ENCODE peak calls at places on chromosome 18, in four cellular contexts. S is neural crest cell, K is cardiac fibroblast, Z is lower lobe of right lung. F is an unnamed sample.

GRCh38 chr18:55869965-55870585 is 282.1 kb upstream of the TCF4 start:
- DNase-seq in K (peak), Z (no peak), S (no peak), F (no peak)

GRCh38 chr18:66334534-66334933 is 269.4 kb downstream of the CDH19 start:
- DNase-seq in Z (no peak), K (no peak), S (no peak), F (no peak)

GRCh38 chr18:58639751-58640427 is 11.0 kb upstream of the ALPK2 start:
- DNase-seq in S (no peak), Z (no peak), K (peak), F (no peak)

GRCh38 chr18:60331890-60332289 is 40.7 kb downstream of the MC4R start:
- DNase-seq in K (no peak), Z (no peak), S (no peak), F (no peak)

GRCh38 chr18:46574000-46574739 is 82.8 kb downstream of the LOXHD1 start:
- DNase-seq in S (no peak), Z (no peak), K (no peak), F (no peak)

GRCh38 chr18:43465483-43465882 is 188.2 kb upstream of the SYT4 start:
- DNase-seq in S (no peak), K (no peak), Z (no peak), F (no peak)

GRCh38 chr18:51234117-51235010 is 36.9 kb upstream of the MEX3C start:
- DNase-seq in S (no peak), Z (no peak), K (peak), F (no peak)

GRCh38 chr18:75207298-75208054 is 1.5 kb downstream of the PTGR3 start:
- DNase-seq in S (no peak), Z (no peak), K (peak), F (no peak)

GRCh38 chr18:55111271-55111670 is 152.0 kb upstream of the CCDC68 start:
- DNase-seq in S (no peak), Z (no peak), K (no peak), F (no peak)

GRCh38 chr18:55213586-55213985 is 254.3 kb upstream of the CCDC68 start:
- DNase-seq in K (no peak), S (no peak), Z (no peak), F (no peak)

GRCh38 chr18:12315911-12316310 is 7.9 kb downstream of the TUBB6 start:
- DNase-seq in Z (no peak), S (no peak), K (no peak), F (no peak)

GRCh38 chr18:69580107-69580506 is 179.4 kb downstream of the DOK6 start:
- DNase-seq in S (no peak), Z (no peak), K (peak), F (no peak)

GRCh38 chr18:54209471-54210180 is 14.8 kb downstream of the MBD2 start:
- DNase-seq in K (peak), Z (no peak), S (no peak), F (no peak)

GRCh38 chr18:13474336-13474735 is 252.0 kb downstream of the FAM210A start:
- DNase-seq in Z (no peak), S (no peak), K (no peak), F (no peak)

GRCh38 chr18:5476961-5477800 is 66.6 kb downstream of the EPB41L3 start:
- DNase-seq in K (peak), S (no peak), Z (no peak), F (no peak)

GRCh38 chr18:55407774-55408535 is 180.0 kb downstream of the TCF4 start:
- DNase-seq in Z (no peak), K (no peak), S (no peak), F (no peak)

GRCh38 chr18:77062518-77063003 is 70.0 kb downstream of the MBP start:
- DNase-seq in K (peak), S (no peak), Z (no peak), F (no peak)

GRCh38 chr18:55861266-55861665 is 273.3 kb upstream of the TCF4 start:
- DNase-seq in Z (no peak), S (no peak), K (peak), F (no peak)

GRCh38 chr18:9092665-9093064 is 9.8 kb upstream of the NDUFV2 start:
- DNase-seq in S (no peak), Z (no peak), K (peak), F (no peak)

GRCh38 chr18:79121746-79122474 is 52.7 kb downstream of the ATP9B start:
- DNase-seq in Z (no peak), S (no peak), K (peak), F (no peak)

GRCh38 chr18:73636355-73636754 is 511.3 kb downstream of the FBXO15 start:
- DNase-seq in Z (no peak), K (peak), S (no peak), F (no peak)

GRCh38 chr18:29004921-29005320 is 828.0 kb upstream of the CDH2 start:
- DNase-seq in Z (no peak), S (no peak), K (no peak), F (no peak)

GRCh38 chr18:46281185-46282176 is 177.3 kb downstream of the HAUS1 start:
- DNase-seq in S (peak), Z (peak), K (peak), F (peak)

GRCh38 chr18:26383454-26384270 is 157.4 kb downstream of the TAF4B start:
- DNase-seq in K (peak), S (no peak), Z (no peak), F (no peak)

GRCh38 chr18:59715966-59716369 is 18.7 kb upstream of the CCBE1 start:
- DNase-seq in K (peak), Z (no peak), S (no peak), F (no peak)

GRCh38 chr18:8787764-8788163 is 82.4 kb downstream of the MTCL1 start:
- DNase-seq in K (no peak), S (no peak), Z (no peak), F (no peak)

GRCh38 chr18:59659486-59660187 is 37.6 kb downstream of the CCBE1 start:
- DNase-seq in K (peak), S (no peak), Z (no peak), F (no peak)

GRCh38 chr18:44816449-44816848 is 135.8 kb downstream of the SETBP1 start:
- DNase-seq in S (no peak), Z (no peak), K (no peak), F (no peak)

GRCh38 chr18:65458871-65459270 is 291.9 kb upstream of the CDH7 start:
- DNase-seq in Z (no peak), S (no peak), K (no peak), F (no peak)

GRCh38 chr18:50287028-50287440 is 458 bp downstream of the CXXC1 start:
- DNase-seq in Z (no peak), K (no peak), S (no peak), F (no peak)

GRCh38 chr18:79933765-79934164 is 17.7 kb downstream of the SLC66A2 start:
- DNase-seq in K (peak), S (no peak), Z (peak), F (no peak)

GRCh38 chr18:49459404-49460171 is 857 bp downstream of the DYM start:
- DNase-seq in K (peak), Z (no peak), S (no peak), F (no peak)

GRCh38 chr18:47755102-47755456 is 175.4 kb downstream of the SMAD2 start:
- DNase-seq in S (no peak), Z (no peak), K (no peak), F (no peak)

GRCh38 chr18:47752796-47753645 is 177.4 kb downstream of the SMAD2 start:
- DNase-seq in S (no peak), K (no peak), Z (no peak), F (no peak)

GRCh38 chr18:47758000-47758399 is 172.5 kb downstream of the SMAD2 start:
- DNase-seq in Z (no peak), K (peak), S (no peak), F (no peak)

GRCh38 chr18:47756364-47757016 is 174.0 kb downstream of the SMAD2 start:
- DNase-seq in K (peak), Z (peak), S (peak), F (peak)

GRCh38 chr18:47754311-47755101 is 176.0 kb downstream of the SMAD2 start:
- DNase-seq in K (peak), Z (no peak), S (peak), F (peak)
- TF ChIP-seq CTCF in K (peak), Z (peak), S (peak), F (peak)

GRCh38 chr18:10490401-10491289 is 35.2 kb upstream of the NAPG start:
- DNase-seq in S (no peak), Z (no peak), K (no peak), F (no peak)
- TF ChIP-seq CTCF in S (peak), Z (peak), K (no peak), F (peak)

DNA sequence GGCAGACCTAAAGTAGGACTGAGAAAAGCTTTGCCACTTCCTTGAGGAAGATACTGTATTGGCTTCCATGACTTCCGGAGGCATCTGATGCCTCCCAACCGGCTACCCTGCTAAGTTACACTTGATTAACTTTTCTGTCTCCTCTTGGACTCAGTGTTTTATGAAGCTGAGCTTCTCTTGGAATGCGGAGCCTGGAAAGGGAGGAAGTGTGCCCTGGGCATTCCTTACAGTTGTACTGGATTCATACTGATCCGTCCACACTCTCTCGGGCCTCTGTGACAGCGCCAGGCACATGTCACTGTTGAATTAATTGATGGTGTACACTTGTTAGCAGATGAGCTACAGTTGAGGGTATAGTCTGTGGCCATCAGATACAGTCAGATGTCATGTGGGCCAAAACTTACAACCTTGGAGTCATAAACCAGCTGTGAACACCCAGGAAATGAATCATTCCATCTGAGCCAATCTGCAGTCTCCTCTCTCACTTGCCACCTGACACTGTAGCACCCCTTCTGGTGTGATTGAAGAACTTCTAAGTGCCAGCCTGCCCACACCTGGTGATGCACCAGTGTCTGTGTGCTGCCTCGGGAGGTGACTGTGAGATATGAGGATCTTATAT is 122.5 kb downstream of the FHOD3 start:
- DNase-seq in Z (no peak), K (peak), S (no peak), F (no peak)
- TF ChIP-seq CTCF in Z (no peak), K (peak), S (no peak), F (no peak)

GRCh38 chr18:10403675-10404074 is 50.8 kb upstream of the APCDD1 start:
- DNase-seq in S (peak), Z (no peak), K (no peak), F (no peak)

GRCh38 chr18:10402876-10403559 is 51.4 kb upstream of the APCDD1 start:
- DNase-seq in Z (no peak), K (no peak), S (no peak), F (no peak)

GRCh38 chr18:10401489-10401888 is 52.9 kb upstream of the APCDD1 start:
- DNase-seq in K (no peak), S (no peak), Z (no peak), F (no peak)

GRCh38 chr18:10400534-10400933 is 53.9 kb upstream of the APCDD1 start:
- DNase-seq in Z (no peak), K (no peak), S (no peak), F (no peak)

GRCh38 chr18:10401930-10402329 is 52.5 kb upstream of the APCDD1 start:
- DNase-seq in S (no peak), K (no peak), Z (no peak), F (no peak)
- TF ChIP-seq CTCF in S (no peak), K (no peak), Z (no peak), F (no peak)

DNA sequence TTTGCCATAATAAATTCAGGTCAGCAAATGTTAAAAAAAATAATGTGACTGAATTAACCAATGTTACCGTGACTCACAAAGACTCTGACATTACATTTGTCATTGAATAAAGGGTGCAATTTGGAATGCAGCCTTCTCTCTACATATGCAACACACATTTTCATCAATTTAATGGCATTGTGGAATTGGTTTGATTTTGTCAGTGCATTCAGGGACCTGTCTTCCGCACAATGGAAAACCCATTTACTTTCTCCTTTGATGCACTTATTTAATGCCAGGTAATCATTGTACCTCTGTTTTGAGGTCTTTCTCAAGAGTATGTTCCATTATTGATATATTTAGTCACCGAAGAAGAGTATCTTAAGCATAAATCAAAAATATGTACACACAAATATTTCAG is 1099.3 kb downstream of the SOCS6 start:
- DNase-seq in K (no peak), Z (no peak), S (no peak), F (no peak)
- TF ChIP-seq CTCF in K (no peak), Z (no peak), S (no peak), F (no peak)

DNA sequence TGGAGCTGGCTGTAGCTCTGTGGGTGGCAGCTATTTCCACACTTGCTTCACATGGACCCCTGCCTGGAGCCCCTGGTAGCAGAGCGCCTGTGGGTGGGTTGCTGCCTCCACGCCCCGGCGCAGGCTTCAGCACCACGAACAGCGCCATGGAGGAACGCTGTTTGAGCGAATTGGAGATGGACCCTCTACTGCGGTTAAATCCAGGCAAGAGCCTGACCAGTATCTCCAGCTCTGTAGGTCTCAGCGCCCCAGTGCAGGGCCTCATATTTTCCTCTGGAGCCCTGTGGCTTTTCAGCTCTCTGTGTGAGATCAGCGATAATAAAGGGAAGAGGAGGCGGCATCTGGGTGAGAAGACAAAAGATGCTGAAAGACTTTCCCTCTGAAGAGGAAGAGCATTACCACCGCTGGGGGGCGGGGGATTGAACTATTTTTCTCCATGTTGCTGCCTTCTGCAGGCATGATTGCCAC is 12.0 kb downstream of the ONECUT2 start:
- DNase-seq in Z (no peak), K (peak), S (peak), F (peak)
- TF ChIP-seq CTCF in Z (no peak), K (no peak), S (peak), F (peak)

DNA sequence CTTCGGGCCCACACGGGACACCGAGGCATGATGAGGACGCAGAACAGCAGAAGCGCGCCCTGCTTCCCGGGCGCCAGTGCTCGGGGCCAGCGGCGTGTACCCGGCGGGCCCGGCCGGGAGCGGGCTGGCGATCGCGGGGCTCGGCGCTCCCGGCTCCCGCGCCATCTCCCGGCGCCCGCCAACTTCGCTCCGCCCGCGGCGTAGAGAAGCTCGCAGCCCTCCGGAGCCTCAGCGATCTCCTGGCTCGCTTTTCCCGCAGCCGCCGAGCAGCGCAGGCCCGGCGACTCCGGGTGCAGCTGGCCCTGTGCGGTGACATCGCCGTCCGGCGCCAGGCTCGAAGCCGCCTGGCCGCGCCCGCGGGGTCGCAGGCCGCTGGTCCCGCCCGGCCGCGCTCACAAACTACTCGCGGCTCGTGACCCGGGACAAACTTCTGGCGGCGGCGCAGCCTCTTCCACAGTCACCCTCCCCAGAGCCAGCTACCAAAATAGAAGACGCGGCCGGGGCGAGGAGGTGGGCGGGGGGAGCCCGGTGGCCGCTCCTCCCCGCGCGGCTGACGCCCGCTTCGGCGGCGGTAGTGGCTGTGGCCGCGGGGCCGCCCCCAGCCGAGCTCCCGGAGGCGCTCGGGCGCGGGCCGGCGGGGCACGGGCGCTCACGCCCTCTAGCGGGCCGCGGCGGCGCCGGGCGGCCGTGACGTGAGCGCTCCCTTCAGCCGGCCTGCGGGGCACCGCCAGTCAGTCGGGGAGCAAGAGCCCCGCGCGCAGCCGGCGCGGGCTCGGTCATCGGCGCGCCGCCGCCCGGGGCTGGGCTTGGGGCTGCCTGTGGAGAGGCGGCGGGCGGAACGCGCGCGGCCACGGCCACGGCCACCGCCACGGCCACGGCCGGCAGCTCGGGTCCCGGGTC is at the start of gene PTPRM:
- DNase-seq in K (peak), Z (peak), S (peak), F (peak)
- TF ChIP-seq CTCF in K (no peak), Z (no peak), S (peak), F (peak)

GRCh38 chr18:25353080-25353479 is 1.1 kb upstream of the ZNF521 start:
- DNase-seq in Z (no peak), K (no peak), S (no peak), F (no peak)

GRCh38 chr18:25351280-25351772 is 640 bp downstream of the ZNF521 start:
- DNase-seq in S (no peak), K (no peak), Z (no peak), F (no peak)

GRCh38 chr18:25350561-25351201 is 1.3 kb downstream of the ZNF521 start:
- DNase-seq in Z (peak), K (peak), S (peak), F (peak)

GRCh38 chr18:25351773-25352628 is at the start of gene ZNF521:
- DNase-seq in K (peak), Z (peak), S (peak), F (peak)

DNA sequence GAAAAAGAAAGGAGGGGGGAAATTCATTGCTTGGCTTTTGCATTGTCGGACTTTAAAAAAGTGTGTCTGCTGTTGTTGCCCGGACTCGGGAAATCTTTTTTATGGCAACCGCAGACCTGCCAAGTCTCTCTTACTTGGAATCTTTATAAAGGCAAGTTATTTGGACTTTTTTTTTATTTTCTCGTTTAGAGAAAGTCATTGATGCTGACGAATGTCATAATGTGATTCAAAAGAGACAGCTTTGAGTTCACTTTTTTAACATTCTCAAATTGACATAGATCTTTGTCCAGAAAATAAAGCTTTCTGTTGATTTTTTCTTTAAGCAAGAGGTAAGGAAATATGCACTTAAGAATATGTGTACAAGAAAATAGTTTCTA is 651 bp upstream of the ZNF521 start:
- DNase-seq in S (no peak), Z (no peak), K (no peak), F (no peak)
- TF ChIP-seq CTCF in S (peak), Z (no peak), K (no peak), F (no peak)

DNA sequence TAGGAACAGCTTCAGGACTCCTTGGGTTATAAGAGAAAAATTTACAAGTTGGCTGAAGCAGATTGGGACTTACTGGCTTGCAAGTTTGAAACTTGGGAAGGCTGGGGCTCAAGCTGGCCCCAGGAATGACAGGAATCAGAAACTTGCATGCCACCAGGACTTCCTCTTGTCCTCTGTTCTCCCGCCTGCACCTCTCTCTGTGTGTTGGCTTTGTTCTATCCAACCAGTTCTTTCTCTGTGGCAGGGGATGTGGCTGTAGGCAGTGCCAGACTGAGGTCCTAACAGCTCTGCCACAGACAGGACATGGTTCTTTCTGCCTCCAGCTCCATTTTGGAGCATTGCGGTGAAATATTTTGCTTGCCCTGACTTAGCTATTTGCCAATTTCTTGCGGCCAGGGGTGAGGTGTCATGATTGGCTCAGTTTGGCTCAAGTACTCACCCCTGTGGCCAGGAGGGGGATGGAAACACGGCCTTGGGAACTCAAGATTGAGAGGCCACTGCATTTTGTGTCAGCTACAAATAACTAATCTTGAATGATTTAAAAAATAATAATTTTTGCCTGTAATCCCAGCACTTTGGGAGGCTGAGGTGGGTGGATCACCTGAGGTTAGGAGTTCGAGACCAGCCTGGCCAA is 48.9 kb downstream of the MEP1B start:
- DNase-seq in S (no peak), K (no peak), Z (no peak), F (no peak)
- TF ChIP-seq CTCF in S (no peak), K (no peak), Z (no peak), F (no peak)